ENCODE peak calls at places on chromosome 12, in nine cellular contexts. G, L, X, T, N, W, Y, H and J are unnamed samples.
A peak's percentile ranks its signal among the peaks of the same experiment; 100 is the strongest.

GRCh38 chr12:90216815-90217214 is 508.2 kb upstream of the ATP2B1 start:
- DNase-seq in W (no peak), H (no peak), T (no peak), N (no peak), L (no peak), G (no peak), X (no peak), Y (no peak), J (no peak)

GRCh38 chr12:24496755-24497154 is 452.1 kb downstream of the BCAT1 start:
- DNase-seq in G (no peak), X (no peak), N (no peak), L (no peak), Y (no peak), T (no peak), W (no peak), H (no peak), J (no peak)

GRCh38 chr12:106369624-106370346 is 12.2 kb downstream of the POLR3B start:
- DNase-seq in G (no peak), X (no peak), T (no peak), Y (no peak), H (no peak), W (no peak), L (no peak), N (no peak), J (peak; percentile 27)

GRCh38 chr12:68267892-68268396 is 14.5 kb upstream of the IL22 start:
- DNase-seq in X (no peak), W (no peak), Y (no peak), G (no peak), N (no peak), L (no peak), T (no peak), H (no peak), J (no peak)

GRCh38 chr12:8661016-8661415 is 1.6 kb downstream of the MFAP5 start:
- DNase-seq in W (no peak), L (no peak), N (no peak), X (no peak), Y (no peak), G (no peak), H (no peak), T (no peak), J (no peak)

GRCh38 chr12:80837342-80837978 is 100.3 kb downstream of the LIN7A start:
- DNase-seq in G (no peak), H (no peak), T (peak; percentile 6), L (no peak), X (no peak), N (no peak), Y (no peak), W (no peak), J (peak; percentile 42)

GRCh38 chr12:95790912-95791849 is 617 bp upstream of the NTN4 start:
- DNase-seq in N (no peak), L (no peak), T (peak; percentile 62), W (no peak), Y (no peak), H (peak; percentile 20), X (peak; percentile 50), G (no peak), J (peak; percentile 60)

GRCh38 chr12:57005980-57006808 is at the start of gene ZBTB39:
- DNase-seq in G (no peak), H (peak; percentile 65), L (peak; percentile 96), W (no peak), T (peak; percentile 82), X (peak; percentile 47), N (no peak), Y (no peak), J (peak; percentile 55)

GRCh38 chr12:55927588-55928502 is at the start of gene PYM1:
- DNase-seq in G (peak; percentile 93), N (peak; percentile 95), L (peak; percentile 82), X (peak; percentile 74), W (peak; percentile 76), T (peak; percentile 69), H (peak; percentile 91), Y (peak; percentile 68), J (peak; percentile 95)

GRCh38 chr12:22318122-22318737 is 16.3 kb downstream of the ST8SIA1 start:
- DNase-seq in N (no peak), X (no peak), Y (no peak), H (no peak), G (no peak), L (no peak), T (no peak), W (no peak), J (no peak)

GRCh38 chr12:102461501-102461900 is 18.9 kb downstream of the IGF1 start:
- DNase-seq in X (no peak), H (no peak), T (no peak), W (no peak), N (no peak), G (no peak), Y (no peak), L (no peak), J (no peak)

GRCh38 chr12:117152793-117153775 is 37.2 kb downstream of the FBXO21 start:
- DNase-seq in H (no peak), G (no peak), X (no peak), L (no peak), W (no peak), Y (no peak), N (peak; percentile 56), T (no peak), J (no peak)

GRCh38 chr12:72010365-72010764 is 71.7 kb downstream of the TPH2 start:
- DNase-seq in L (no peak), G (no peak), W (no peak), H (no peak), X (no peak), Y (no peak), T (no peak), N (no peak), J (no peak)

GRCh38 chr12:49019435-49020317 is 1.1 kb upstream of the PRKAG1 start:
- DNase-seq in X (no peak), H (peak; percentile 38), L (peak; percentile 67), N (no peak), G (no peak), T (peak; percentile 92), W (no peak), Y (no peak), J (no peak)

GRCh38 chr12:102051431-102051965 is 10.3 kb downstream of the WASHC3 start:
- DNase-seq in N (no peak), L (no peak), G (no peak), T (no peak), W (no peak), H (no peak), X (no peak), Y (no peak), J (no peak)

GRCh38 chr12:65169311-65170244 is at the start of gene LEMD3:
- DNase-seq in X (peak; percentile 88), Y (peak; percentile 86), G (peak; percentile 97), W (peak; percentile 59), L (peak; percentile 92), N (peak; percentile 95), T (peak; percentile 94), H (peak; percentile 97), J (peak; percentile 99)

GRCh38 chr12:851913-852312 is 97.6 kb downstream of the RAD52 start:
- DNase-seq in T (peak; percentile 10), L (no peak), G (no peak), X (no peak), N (no peak), Y (no peak), W (no peak), H (no peak), J (no peak)

GRCh38 chr12:26921886-26922285 is 15.9 kb downstream of the INTS13 start:
- DNase-seq in G (no peak), Y (no peak), X (no peak), L (no peak), H (no peak), N (no peak), W (no peak), T (no peak), J (no peak)

GRCh38 chr12:75986001-75986739 is 45.4 kb downstream of the PHLDA1 start:
- DNase-seq in N (no peak), L (no peak), G (no peak), T (no peak), W (no peak), Y (no peak), H (no peak), X (no peak), J (no peak)

GRCh38 chr12:98373982-98374381 is 141.4 kb upstream of the TMPO start:
- DNase-seq in L (no peak), N (no peak), H (no peak), Y (no peak), T (no peak), X (no peak), G (no peak), W (no peak), J (no peak)
- TF ChIP-seq CTCF in L (peak; percentile 18), N (no peak), H (no peak), Y (no peak), T (no peak), X (no peak), G (peak; percentile 6), W (peak; percentile 19), J (no peak)

DNA sequence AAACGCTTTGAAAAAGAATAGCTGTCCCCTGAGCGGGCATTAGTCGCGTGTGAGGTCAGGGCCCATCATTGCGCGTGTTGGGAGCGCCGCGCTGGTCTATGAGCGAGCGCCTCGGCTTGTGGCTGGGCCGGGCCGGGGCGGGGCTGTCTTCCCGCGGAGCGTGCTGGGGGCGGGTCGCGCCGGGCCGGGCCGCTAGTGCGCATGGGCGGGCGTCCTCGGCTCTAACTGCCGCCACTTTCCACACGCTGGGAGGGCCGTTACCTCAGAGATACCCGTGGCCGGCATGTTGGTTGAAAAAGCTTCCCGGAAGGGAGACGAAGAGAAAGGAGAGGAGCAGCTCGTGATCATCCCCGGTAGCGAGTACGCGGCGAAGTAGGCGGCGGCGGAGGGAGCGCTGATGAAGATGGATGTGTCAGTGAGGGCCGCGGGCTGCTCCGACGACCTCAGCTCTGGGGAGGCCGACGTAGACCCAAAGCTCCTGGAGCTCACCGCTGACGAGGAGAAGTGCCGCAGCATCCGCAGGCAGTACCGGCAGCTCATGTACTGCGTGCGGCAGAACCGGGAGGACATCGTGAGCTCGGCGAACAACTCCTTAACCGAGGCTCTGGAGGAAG is at the start of gene EID3:
- DNase-seq in N (peak; percentile 95), T (peak; percentile 53), G (peak; percentile 94), H (peak; percentile 88), W (no peak), X (peak; percentile 89), L (peak; percentile 44), Y (peak; percentile 65), J (peak; percentile 92)
- TF ChIP-seq POLR2A in N (no peak), T (no peak), G (no peak), H (peak; percentile 39), W (peak; percentile 69), X (no peak), L (no peak), Y (no peak), J (peak; percentile 40)

GRCh38 chr12:53180270-53180930 is at the start of the genes CSAD and ZNF740:
- DNase-seq in W (peak; percentile 91), X (peak; percentile 98), G (peak; percentile 99), Y (peak; percentile 92), T (peak; percentile 98), H (peak; percentile 98), L (peak; percentile 96), N (peak; percentile 98), J (peak; percentile 99)
- TF ChIP-seq EP300 in W (no peak), X (no peak), G (no peak), Y (peak; percentile 90), T (no peak), H (no peak), L (peak; percentile 42), N (no peak), J (peak; percentile 3)

DNA sequence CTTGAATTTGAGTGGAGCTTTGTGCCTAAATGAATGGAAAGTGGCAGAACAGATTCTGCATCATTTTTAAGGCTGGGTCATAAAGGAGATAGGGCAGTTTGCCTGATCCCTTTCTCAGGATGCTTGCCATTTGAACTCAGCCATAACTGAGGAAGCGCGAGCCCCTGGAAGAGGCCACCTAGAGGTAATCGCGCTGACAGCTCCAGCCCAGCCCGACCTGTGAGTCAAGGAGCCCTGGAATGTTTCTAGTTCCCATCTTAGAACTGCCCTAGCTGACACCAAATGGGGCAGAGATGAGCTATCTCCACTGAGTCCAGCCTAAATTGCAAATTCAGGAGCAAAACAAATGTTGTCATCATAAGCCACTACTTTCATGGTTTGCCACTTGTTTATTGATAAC is 229.3 kb upstream of the TMTC1 start:
- DNase-seq in N (no peak), L (no peak), X (no peak), T (no peak), G (no peak), W (no peak), Y (no peak), H (no peak), J (no peak)
- TF ChIP-seq CTCF in N (no peak), L (no peak), X (no peak), T (no peak), G (no peak), W (no peak), Y (no peak), H (no peak), J (no peak)